ENCODE peak calls at places on chromosomes 4 and X, in four cellular contexts. One of them, this sample, is unnamed.

GRCh38 chrX:69298466-69299140 is 133.3 kb upstream of the PJA1 start:
- DNase-seq in H9: no peak
- DNase-seq in IMR-90: peak; percentile 4
- DNase-seq in mesendoderm: no peak
- DNase-seq in this sample: no peak

GRCh38 chr4:119939066-119939995 is 127.3 kb downstream of the MAD2L1 start:
- DNase-seq in H9: no peak
- DNase-seq in IMR-90: peak; percentile 66
- DNase-seq in mesendoderm: no peak
- DNase-seq in this sample: no peak

GRCh38 chr4:4569036-4569435 is 27.2 kb upstream of the STX18 start:
- DNase-seq in H9: no peak
- DNase-seq in IMR-90: no peak
- DNase-seq in mesendoderm: no peak
- DNase-seq in this sample: no peak

GRCh38 chr4:83216856-83217683 is 67.5 kb downstream of the COQ2 start:
- DNase-seq in H9: no peak
- DNase-seq in IMR-90: no peak
- DNase-seq in mesendoderm: no peak
- DNase-seq in this sample: no peak

GRCh38 chr4:53990641-53991040 is 73.8 kb downstream of the CHIC2 start:
- DNase-seq in H9: no peak
- DNase-seq in IMR-90: peak; percentile 40
- DNase-seq in mesendoderm: no peak
- DNase-seq in this sample: no peak

GRCh38 chr4:102129810-102130209 is 215.5 kb downstream of the SLC39A8 start:
- DNase-seq in H9: no peak
- DNase-seq in IMR-90: no peak
- DNase-seq in mesendoderm: no peak
- DNase-seq in this sample: no peak

GRCh38 chrX:108834036-108834435 is 97.7 kb upstream of the IRS4 start:
- DNase-seq in H9: no peak
- DNase-seq in IMR-90: no peak
- DNase-seq in mesendoderm: no peak
- DNase-seq in this sample: no peak

GRCh38 chr4:3346146-3346545 is 53.3 kb downstream of the RGS12 start:
- DNase-seq in H9: no peak
- DNase-seq in IMR-90: peak; percentile 84
- DNase-seq in mesendoderm: peak; percentile 76
- DNase-seq in this sample: no peak

GRCh38 chr4:56444719-56445118 is 8.7 kb downstream of the PAICS start:
- DNase-seq in H9: no peak
- DNase-seq in IMR-90: no peak
- DNase-seq in mesendoderm: no peak
- DNase-seq in this sample: no peak
- H3K56ac ChIP-seq in H9: no peak overlapping the region
- H3K56ac ChIP-seq in IMR-90: no peak overlapping the region
- H3K56ac ChIP-seq in mesendoderm: no peak overlapping the region
- H3K56ac ChIP-seq in this sample: no peak overlapping the region

GRCh38 chrX:151424505-151424904 is 27.5 kb downstream of the VMA21 start:
- DNase-seq in H9: no peak
- DNase-seq in IMR-90: no peak
- DNase-seq in mesendoderm: no peak
- DNase-seq in this sample: no peak

GRCh38 chrX:151416521-151417048 is 19.6 kb downstream of the VMA21 start:
- DNase-seq in H9: no peak
- DNase-seq in IMR-90: no peak
- DNase-seq in mesendoderm: peak; percentile 3
- DNase-seq in this sample: no peak

DNA sequence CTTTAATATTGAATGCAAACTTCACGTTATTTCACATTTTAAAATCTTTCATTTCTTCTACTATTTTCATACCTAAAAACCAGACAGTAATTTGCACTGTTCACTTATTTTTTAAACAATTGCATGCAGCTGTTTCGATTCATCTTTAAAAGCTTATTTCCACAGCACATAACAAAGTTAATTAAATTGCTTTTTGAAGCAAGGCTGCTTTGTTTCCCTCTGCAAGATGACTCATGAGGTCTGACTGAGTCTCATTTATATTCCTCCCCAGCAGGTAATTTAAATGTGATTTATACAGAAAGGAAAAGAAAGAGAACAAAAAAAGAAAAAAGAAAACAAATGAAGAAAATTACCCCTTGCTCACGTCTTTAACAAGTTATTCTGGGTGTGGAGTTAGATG is 22.7 kb downstream of the VMA21 start:
- DNase-seq in H9: no peak
- DNase-seq in IMR-90: no peak
- DNase-seq in mesendoderm: no peak
- DNase-seq in this sample: no peak
- H3K56ac ChIP-seq in H9: no peak overlapping the region
- H3K56ac ChIP-seq in IMR-90: no peak overlapping the region
- H3K56ac ChIP-seq in mesendoderm: no peak overlapping the region
- H3K56ac ChIP-seq in this sample: no peak overlapping the region

GRCh38 chr4:130985371-130985770 is 1889.4 kb downstream of the C4orf33 start:
- DNase-seq in H9: no peak
- DNase-seq in IMR-90: no peak
- DNase-seq in mesendoderm: peak; percentile 7
- DNase-seq in this sample: no peak
- H3K56ac ChIP-seq in H9: no peak overlapping the region
- H3K56ac ChIP-seq in IMR-90: no peak overlapping the region
- H3K56ac ChIP-seq in mesendoderm: no peak overlapping the region
- H3K56ac ChIP-seq in this sample: no peak overlapping the region

GRCh38 chr4:113707013-113707412 is 54.5 kb downstream of the CAMK2D start:
- DNase-seq in H9: no peak
- DNase-seq in IMR-90: peak; percentile 74
- DNase-seq in mesendoderm: no peak
- DNase-seq in this sample: no peak

GRCh38 chr4:113711883-113712662 is 49.5 kb downstream of the CAMK2D start:
- DNase-seq in H9: no peak
- DNase-seq in IMR-90: no peak
- DNase-seq in mesendoderm: no peak
- DNase-seq in this sample: no peak

DNA sequence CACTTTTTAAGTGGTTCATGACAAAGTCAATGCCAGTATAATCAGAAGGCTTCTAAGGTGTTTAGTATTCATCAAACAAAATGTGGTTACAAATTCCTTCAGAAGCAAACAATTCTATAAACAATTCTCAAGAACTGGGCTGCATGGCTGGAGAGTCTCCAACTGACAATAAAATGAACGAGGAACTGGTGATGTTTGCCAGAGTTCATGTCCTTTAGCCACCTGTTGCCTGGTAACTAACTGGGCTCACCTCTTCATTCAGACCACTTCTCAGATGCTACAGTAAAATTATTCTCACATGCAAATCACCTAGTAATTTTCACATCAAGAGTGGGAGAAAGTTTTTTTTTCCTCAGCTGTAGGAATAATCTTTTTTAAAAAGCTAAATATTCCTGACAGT is 53.3 kb downstream of the CAMK2D start:
- DNase-seq in H9: no peak
- DNase-seq in IMR-90: peak; percentile 29
- DNase-seq in mesendoderm: no peak
- DNase-seq in this sample: no peak
- H3K56ac ChIP-seq in H9: no peak overlapping the region
- H3K56ac ChIP-seq in IMR-90: no peak overlapping the region
- H3K56ac ChIP-seq in mesendoderm: no peak overlapping the region
- H3K56ac ChIP-seq in this sample: no peak overlapping the region

GRCh38 chrX:136318895-136319597 is 18.3 kb downstream of the ADGRG4 start:
- DNase-seq in H9: no peak
- DNase-seq in IMR-90: no peak
- DNase-seq in mesendoderm: no peak
- DNase-seq in this sample: no peak
- H3K56ac ChIP-seq in H9: no peak overlapping the region
- H3K56ac ChIP-seq in IMR-90: no peak overlapping the region
- H3K56ac ChIP-seq in mesendoderm: no peak overlapping the region
- H3K56ac ChIP-seq in this sample: no peak overlapping the region

GRCh38 chr4:8061145-8061544 is 97.5 kb downstream of the ABLIM2 start:
- DNase-seq in H9: no peak
- DNase-seq in IMR-90: no peak
- DNase-seq in mesendoderm: no peak
- DNase-seq in this sample: no peak
- H3K56ac ChIP-seq in H9: no peak overlapping the region
- H3K56ac ChIP-seq in IMR-90: no peak overlapping the region
- H3K56ac ChIP-seq in mesendoderm: no peak overlapping the region
- H3K56ac ChIP-seq in this sample: no peak overlapping the region